ENCODE peak calls at places on chromosomes 16 and 17, in five cellular contexts. S, J, D, G and Y are unnamed samples.

GRCh38 chr16:20538181-20538580 is 38.0 kb downstream of the ACSM2B start:
- DNase-seq in S (no peak), J (no peak), D (no peak), G (no peak), Y (no peak)

GRCh38 chr17:77609553-77610517 is 348.7 kb upstream of the TNRC6C start:
- DNase-seq in S (peak), J (no peak), D (no peak), G (no peak), Y (no peak)

GRCh38 chr16:7185689-7186088 is 147.0 kb upstream of the RBFOX1 start:
- DNase-seq in S (no peak), J (no peak), D (no peak), G (no peak), Y (no peak)

GRCh38 chr16:2894231-2894630 is 11.2 kb downstream of the FLYWCH2 start:
- DNase-seq in S (no peak), J (no peak), D (no peak), G (no peak), Y (no peak)

GRCh38 chr17:75684249-75684648 is 17.1 kb downstream of the SAP30BP start:
- DNase-seq in S (peak), J (no peak), D (no peak), G (no peak), Y (no peak)

GRCh38 chr17:62869885-62870580 is 61.9 kb upstream of the MARCHF10 start:
- DNase-seq in S (no peak), J (peak), D (no peak), G (no peak), Y (peak)

GRCh38 chr16:25037632-25038031 is 22.5 kb upstream of the ARHGAP17 start:
- DNase-seq in S (no peak), J (no peak), D (no peak), G (no peak), Y (no peak)

GRCh38 chr16:75922250-75922649 is 196.0 kb upstream of the CPHXL start:
- DNase-seq in S (no peak), J (no peak), D (no peak), G (no peak), Y (no peak)

GRCh38 chr17:237406-237955 is 56.0 kb upstream of the DOC2B start:
- DNase-seq in S (peak), J (no peak), D (no peak), G (no peak), Y (no peak)

GRCh38 chr17:9684955-9685621 is 39.8 kb downstream of the USP43 start:
- DNase-seq in S (peak), J (peak), D (no peak), G (no peak), Y (no peak)

GRCh38 chr17:6700948-6701307 is 12.2 kb downstream of the SLC13A5 start:
- DNase-seq in S (no peak), J (no peak), D (no peak), G (no peak), Y (no peak)

GRCh38 chr17:46782250-46782953 is 36.1 kb downstream of the WNT3 start:
- DNase-seq in S (no peak), J (peak), D (no peak), G (no peak), Y (no peak)

GRCh38 chr16:26651884-26652283 is 414.8 kb upstream of the C16orf82 start:
- DNase-seq in S (no peak), J (no peak), D (no peak), G (no peak), Y (no peak)

GRCh38 chr16:58462997-58463891 is 36.7 kb upstream of the NDRG4 start:
- DNase-seq in S (peak), J (no peak), D (no peak), G (no peak), Y (no peak)

GRCh38 chr17:44905006-44906000 is 6.1 kb upstream of the EFTUD2 start:
- DNase-seq in S (no peak), J (no peak), D (no peak), G (no peak), Y (no peak)

DNA sequence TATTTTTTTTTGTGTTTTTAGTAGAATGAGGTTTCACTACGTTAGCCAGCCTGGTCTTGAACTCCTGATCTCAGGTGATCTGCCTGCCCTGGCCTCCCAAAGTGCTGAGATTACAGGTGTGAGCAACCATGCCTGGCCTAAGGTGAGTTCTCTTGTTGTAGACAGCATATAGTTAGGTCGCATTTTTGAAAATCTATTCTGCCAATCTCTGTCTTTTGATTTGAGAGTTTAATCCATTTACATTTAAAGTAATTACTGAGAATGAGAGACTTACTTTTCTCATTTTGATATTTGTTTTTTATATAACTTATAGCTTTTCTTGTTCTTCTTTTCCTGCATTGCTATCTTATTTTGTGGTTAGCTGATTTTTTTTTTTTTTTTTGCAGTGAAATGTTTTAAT is 6.3 kb upstream of the PRKCB start:
- DNase-seq in S (no peak), J (no peak), D (no peak), G (no peak), Y (no peak)
- TF ChIP-seq CTCF in S (no peak), J (no peak), D (no peak), G (no peak), Y (no peak)

GRCh38 chr17:79107499-79108231 is 33.0 kb downstream of the ENGASE start:
- DNase-seq in S (no peak), J (no peak), D (no peak), G (no peak), Y (no peak)

GRCh38 chr17:79111097-79111496 is 36.5 kb downstream of the ENGASE start:
- DNase-seq in S (no peak), J (no peak), D (no peak), G (no peak), Y (no peak)

GRCh38 chr17:79108232-79108850 is 33.7 kb downstream of the ENGASE start:
- DNase-seq in S (no peak), J (no peak), D (no peak), G (no peak), Y (no peak)

GRCh38 chr17:79108870-79109269 is 34.2 kb downstream of the ENGASE start:
- DNase-seq in S (no peak), J (no peak), D (no peak), G (no peak), Y (no peak)

GRCh38 chr17:79109584-79109983 is 35.0 kb downstream of the ENGASE start:
- DNase-seq in S (no peak), J (no peak), D (no peak), G (no peak), Y (no peak)
- TF ChIP-seq CTCF in S (no peak), J (no peak), D (no peak), G (no peak), Y (no peak)

GRCh38 chr16:21698169-21699032 is 34.6 kb downstream of the OTOA start:
- DNase-seq in S (no peak), J (no peak), D (no peak), G (no peak), Y (no peak)
- TF ChIP-seq CTCF in S (no peak), J (no peak), D (no peak), G (no peak), Y (no peak)

GRCh38 chr16:70529051-70529777 is 5.6 kb downstream of the SF3B3 start:
- DNase-seq in S (no peak), J (peak), D (no peak), G (no peak), Y (no peak)
- TF ChIP-seq CTCF in S (peak), J (peak), D (peak), G (peak), Y (peak)

DNA sequence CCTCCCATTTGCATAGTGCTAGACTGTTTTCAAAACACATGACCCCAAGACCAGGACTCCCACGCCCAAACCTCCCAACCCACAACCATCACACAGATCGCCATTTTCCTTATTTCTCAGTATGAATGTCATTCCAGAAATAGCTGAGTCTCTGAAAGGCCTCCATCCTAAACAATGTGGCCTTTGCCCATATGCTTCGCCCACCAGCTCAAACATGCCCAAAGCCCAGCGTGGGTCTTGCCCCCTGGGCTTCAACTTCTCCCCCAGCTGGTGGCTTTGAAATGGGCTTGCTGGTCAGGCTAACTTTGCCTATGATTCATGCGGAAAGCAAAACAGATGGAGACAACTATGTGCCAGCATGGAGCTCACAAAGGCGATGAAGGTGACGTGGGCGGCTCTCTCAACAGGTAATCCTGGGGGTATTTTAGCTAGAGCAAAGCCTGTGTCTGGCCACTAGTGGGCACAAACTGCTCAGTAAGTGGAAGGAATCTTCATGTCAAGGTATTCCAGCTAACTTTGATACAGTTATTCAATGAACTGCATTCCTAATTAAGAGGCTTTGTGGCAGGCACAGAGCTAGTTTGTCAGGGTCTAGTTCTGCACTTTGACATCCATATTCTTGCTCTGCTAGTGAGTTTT is 17.1 kb downstream of the PMP22 start:
- DNase-seq in S (peak), J (peak), D (no peak), G (no peak), Y (no peak)
- TF ChIP-seq CTCF in S (no peak), J (no peak), D (no peak), G (peak), Y (peak)

GRCh38 chr17:73998246-73999220 is 204.9 kb upstream of the RPL38 start:
- DNase-seq in S (peak), J (peak), D (no peak), G (no peak), Y (no peak)
- TF ChIP-seq CTCF in S (peak), J (peak), D (peak), G (peak), Y (peak)